ENCODE peak calls at places on chromosomes 16 and 17, in seven cellular contexts. W is prostate gland; H is fibroblast of pulmonary artery; J is GM10248; I is AG10803; O is uterus; Y is CD4-positive, alpha-beta T cell. X is an unnamed sample.

GRCh38 chr17:7144203-7144602 is 29.6 kb upstream of the ASGR2 start:
- DNase-seq in H (no peak), J (no peak), O (no peak), Y (no peak), I (no peak), W (no peak), X (no peak)

GRCh38 chr17:35087731-35088646 is 24.5 kb upstream of the RFFL start:
- DNase-seq in W (peak), J (no peak), O (peak), Y (peak), H (peak), I (peak), X (peak)

GRCh38 chr17:68441064-68441770 is 16.1 kb downstream of the WIPI1 start:
- DNase-seq in W (no peak), H (peak), Y (no peak), I (no peak), O (no peak), J (no peak), X (no peak)

GRCh38 chr17:37430051-37430591 is 23.4 kb downstream of the TADA2A start:
- DNase-seq in I (peak), W (no peak), J (peak), O (no peak), H (peak), Y (no peak), X (peak)

GRCh38 chr17:8623591-8623990 is 6.9 kb downstream of the MYH10 start:
- DNase-seq in O (no peak), I (peak), H (peak), Y (no peak), J (no peak), W (no peak), X (no peak)

GRCh38 chr17:30344283-30345088 is 10.6 kb upstream of the TMIGD1 start:
- DNase-seq in H (peak), I (peak), Y (no peak), O (no peak), J (no peak), W (peak), X (no peak)

GRCh38 chr16:11175850-11176341 is 80.1 kb downstream of the SOCS1 start:
- DNase-seq in O (no peak), J (peak), W (no peak), I (no peak), Y (no peak), H (no peak), X (no peak)

GRCh38 chr17:19716108-19717030 is at the start of gene SLC47A2:
- DNase-seq in Y (no peak), H (no peak), O (no peak), J (no peak), I (no peak), W (no peak), X (no peak)

GRCh38 chr17:50062323-50063243 is 6.7 kb downstream of the ITGA3 start:
- DNase-seq in Y (no peak), H (peak), J (no peak), W (peak), O (peak), I (peak), X (peak)

GRCh38 chr16:12020007-12020406 is 43.5 kb downstream of the SNX29 start:
- DNase-seq in Y (no peak), W (no peak), H (no peak), O (no peak), J (no peak), I (no peak), X (no peak)

GRCh38 chr17:56815711-56816110 is 18.0 kb downstream of the C17orf67 start:
- DNase-seq in I (peak), Y (no peak), H (peak), W (no peak), O (no peak), J (no peak), X (peak)

GRCh38 chr17:79831367-79832210 is 7.7 kb downstream of the CBX4 start:
- DNase-seq in Y (no peak), O (no peak), J (no peak), I (no peak), H (peak), W (peak), X (no peak)

GRCh38 chr17:50904522-50905459 is 38.6 kb upstream of the TOB1 start:
- DNase-seq in H (no peak), O (peak), J (no peak), I (peak), Y (no peak), W (peak), X (no peak)

GRCh38 chr17:4974064-4974670 is 6.5 kb upstream of the SPAG7 start:
- DNase-seq in I (no peak), O (no peak), Y (no peak), J (no peak), W (no peak), H (no peak), X (no peak)

GRCh38 chr16:19605701-19606100 is 50.2 kb downstream of the VPS35L start:
- DNase-seq in O (no peak), J (no peak), I (no peak), W (no peak), Y (no peak), H (no peak), X (no peak)

GRCh38 chr17:43085489-43085888 is 39.7 kb downstream of the BRCA1 start:
- DNase-seq in I (no peak), H (peak), J (no peak), W (no peak), O (no peak), Y (no peak), X (peak)

GRCh38 chr17:7748098-7748775 is 30.7 kb downstream of the DNAH2 start:
- DNase-seq in J (no peak), Y (no peak), I (peak), O (peak), W (no peak), H (peak), X (no peak)

GRCh38 chr16:50411034-50411433 is 42.2 kb upstream of the BRD7 start:
- DNase-seq in H (no peak), J (no peak), Y (no peak), O (no peak), I (no peak), W (no peak), X (no peak)

GRCh38 chr17:10844667-10845387 is 6.9 kb upstream of the PIRT start:
- DNase-seq in J (peak), W (peak), I (peak), H (peak), Y (peak), O (peak), X (peak)

GRCh38 chr17:78032166-78032565 is 73.7 kb downstream of the TNRC6C start:
- DNase-seq in W (no peak), I (peak), Y (no peak), H (peak), O (no peak), J (no peak), X (peak)

GRCh38 chr17:74750039-74750326 is 1.6 kb downstream of the NHERF1 start:
- DNase-seq in W (no peak), J (no peak), I (no peak), H (no peak), O (no peak), Y (no peak), X (no peak)

GRCh38 chr16:2194852-2195315 is 1.5 kb downstream of the CASKIN1 start:
- DNase-seq in Y (peak), H (peak), J (peak), I (peak), O (no peak), W (peak), X (peak)

GRCh38 chr17:44247346-44248219 is 20.4 kb downstream of the SLC4A1 start:
- DNase-seq in W (no peak), Y (no peak), J (no peak), H (no peak), I (no peak), O (peak), X (no peak)

GRCh38 chr16:87318158-87318644 is 1.0 kb upstream of the C16orf95 start:
- DNase-seq in Y (no peak), J (no peak), I (no peak), W (no peak), O (no peak), H (no peak), X (no peak)

GRCh38 chr16:72487283-72487682 is 315.3 kb upstream of the PMFBP1 start:
- DNase-seq in O (no peak), J (no peak), I (no peak), Y (no peak), W (no peak), H (no peak), X (no peak)

GRCh38 chr16:85446846-85447656 is 166.1 kb upstream of the GSE1 start:
- DNase-seq in Y (no peak), I (no peak), J (peak), H (no peak), O (no peak), W (no peak), X (no peak)

GRCh38 chr16:57834936-57835335 is 32.6 kb upstream of the KIFC3 start:
- DNase-seq in Y (no peak), I (no peak), H (no peak), J (no peak), O (no peak), W (no peak), X (no peak)

GRCh38 chr17:20771104-20771503 is 191.6 kb downstream of the CDRT15L2 start:
- DNase-seq in H (no peak), I (no peak), W (no peak), O (no peak), Y (no peak), J (no peak), X (no peak)

GRCh38 chr16:84284168-84284722 is 10.4 kb upstream of the WFDC1 start:
- DNase-seq in O (peak), Y (no peak), W (no peak), J (no peak), H (peak), I (peak), X (no peak)

GRCh38 chr16:1175566-1176279 is 22.8 kb downstream of the CACNA1H start:
- DNase-seq in J (no peak), W (no peak), O (no peak), I (no peak), H (no peak), Y (no peak), X (no peak)

GRCh38 chr16:57609541-57610401 is 18.7 kb upstream of the ADGRG1 start:
- DNase-seq in Y (peak), I (no peak), W (no peak), O (no peak), H (peak), J (peak), X (no peak)

GRCh38 chr16:65122974-65123845 is 1.3 kb upstream of the CDH11 start:
- DNase-seq in Y (no peak), J (peak), H (peak), I (peak), O (peak), W (peak), X (peak)

GRCh38 chr16:67868290-67868689 is 4.6 kb upstream of the EDC4 start:
- DNase-seq in O (no peak), W (no peak), H (no peak), J (no peak), Y (no peak), I (no peak), X (no peak)

GRCh38 chr17:73643012-73643845 is 1.0 kb downstream of the SDK2 start:
- DNase-seq in O (no peak), H (no peak), Y (no peak), J (no peak), W (peak), I (no peak), X (no peak)
- TF ChIP-seq CTCF in O (no peak), H (no peak), Y (no peak), J (peak), W (no peak), I (peak), X (no peak)

GRCh38 chr17:17994271-17994670 is 21.6 kb downstream of the DRC3 start:
- DNase-seq in W (no peak), I (no peak), O (no peak), J (no peak), Y (no peak), H (peak), X (no peak)
- TF ChIP-seq CTCF in W (no peak), I (peak), O (no peak), J (no peak), Y (no peak), H (peak), X (peak)

DNA sequence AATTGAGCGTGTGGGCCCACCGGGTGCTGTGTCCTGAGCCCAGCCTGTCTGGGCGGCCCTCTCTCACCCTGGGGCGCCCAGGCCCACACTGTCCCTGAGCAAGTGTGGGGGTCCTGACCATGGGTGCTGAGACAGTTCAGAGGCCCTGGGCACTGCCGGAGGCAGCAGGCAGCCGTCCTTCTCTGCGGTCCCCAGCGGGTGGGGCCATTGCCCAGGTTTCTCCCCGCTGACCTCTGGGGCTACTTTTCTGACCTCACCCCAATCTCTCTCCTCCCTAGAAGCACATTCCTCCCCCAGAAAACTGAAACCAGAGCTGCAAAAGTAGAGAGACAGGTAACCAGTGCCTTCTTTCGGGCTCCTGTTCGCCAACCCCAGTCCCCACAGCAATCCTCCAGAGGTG is 36.0 kb upstream of the PVALEF start:
- DNase-seq in J (no peak), H (no peak), Y (no peak), I (no peak), O (no peak), W (no peak), X (no peak)
- TF ChIP-seq CTCF in J (no peak), H (no peak), Y (no peak), I (no peak), O (no peak), W (no peak), X (no peak)

DNA sequence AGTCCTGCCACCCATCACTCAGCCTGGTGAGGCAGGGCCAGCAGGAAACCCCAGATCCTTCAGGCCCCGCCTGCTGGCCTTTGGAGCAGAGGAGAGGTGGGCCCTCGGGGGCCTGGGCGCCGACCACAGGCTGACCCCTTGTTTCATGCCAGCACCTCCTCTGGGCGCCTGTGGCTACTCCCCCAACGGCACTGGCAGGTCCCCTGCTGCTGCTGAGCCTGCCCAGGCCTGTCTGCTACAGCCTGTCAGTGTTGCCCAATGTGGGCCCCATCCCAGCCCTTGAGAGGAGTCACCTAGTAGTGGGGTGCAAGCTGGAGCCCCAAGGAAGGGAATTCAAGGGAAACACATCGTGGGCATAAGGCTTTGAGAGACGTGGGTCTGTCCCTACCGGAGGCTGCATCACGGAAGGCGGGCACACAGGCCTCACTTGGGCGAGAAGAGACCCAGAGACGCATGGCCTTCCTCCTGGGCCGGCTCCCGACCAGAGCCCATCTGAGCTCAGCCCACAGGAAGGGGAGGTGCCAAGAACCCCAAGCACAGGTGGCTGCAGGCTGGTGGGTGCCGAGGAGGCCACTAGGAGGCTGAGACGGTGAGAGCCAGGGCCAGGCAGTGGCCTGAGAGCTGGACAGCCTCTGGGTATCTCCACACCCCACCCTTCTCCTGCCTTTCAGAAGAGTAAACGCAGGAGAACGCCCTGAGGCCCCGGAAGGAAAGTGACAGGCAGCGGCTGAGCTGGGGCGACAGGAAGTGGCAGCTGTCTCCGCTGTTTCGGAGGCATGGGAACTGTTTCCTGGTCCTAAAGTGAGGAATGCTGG is 8.1 kb upstream of the FASN start:
- DNase-seq in Y (peak), W (peak), I (peak), J (peak), O (peak), H (peak), X (peak)
- TF ChIP-seq CTCF in Y (peak), W (peak), I (peak), J (peak), O (no peak), H (peak), X (peak)

GRCh38 chr17:46975287-46975686 is 3.8 kb downstream of the RPRML start:
- DNase-seq in O (no peak), W (no peak), I (no peak), J (no peak), Y (no peak), H (no peak), X (no peak)

GRCh38 chr17:46977348-46977747 is 1.7 kb downstream of the RPRML start:
- DNase-seq in Y (no peak), W (no peak), H (peak), O (no peak), I (no peak), J (no peak), X (peak)

GRCh38 chr17:46977750-46978488 is 1.1 kb downstream of the RPRML start:
- DNase-seq in J (no peak), I (no peak), O (no peak), Y (no peak), H (no peak), W (no peak), X (no peak)

GRCh38 chr17:46978489-46979022 is 497 bp downstream of the RPRML start:
- DNase-seq in J (no peak), H (no peak), W (no peak), O (no peak), Y (no peak), I (no peak), X (no peak)

DNA sequence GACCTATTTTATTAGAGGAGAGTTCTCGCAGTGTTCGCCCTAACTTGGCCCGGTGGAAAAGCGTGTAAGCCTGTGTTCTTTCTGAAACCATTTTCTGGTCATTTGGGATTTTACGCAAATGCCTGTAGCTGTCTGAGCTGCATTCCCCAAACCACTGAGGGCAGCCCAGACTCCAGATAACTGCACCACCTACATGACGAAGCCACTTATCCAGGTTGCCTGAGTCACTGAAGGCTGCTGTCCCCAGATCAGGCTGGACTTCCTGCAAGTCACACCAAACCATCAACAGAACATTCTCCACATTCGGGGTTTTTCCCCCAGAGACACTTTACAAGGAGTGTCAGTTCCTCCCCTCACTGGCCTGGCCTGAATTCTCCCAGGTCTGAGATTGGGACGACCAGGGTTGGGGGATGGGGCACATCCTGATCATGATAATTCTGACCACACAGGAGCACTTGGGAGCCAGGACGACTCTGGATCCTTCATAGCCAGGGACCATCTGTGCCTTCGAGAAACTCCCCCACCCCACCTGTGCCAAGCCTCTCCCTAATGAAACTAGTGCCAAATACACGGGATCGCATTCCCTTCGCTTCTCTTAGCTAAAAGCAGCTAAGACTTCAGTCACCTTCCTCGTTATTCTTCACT is 2.3 kb downstream of the RPRML start:
- DNase-seq in H (no peak), I (no peak), W (no peak), Y (no peak), J (no peak), O (no peak), X (no peak)
- TF ChIP-seq CTCF in H (no peak), I (no peak), W (no peak), Y (no peak), J (no peak), O (no peak), X (no peak)

GRCh38 chr17:81906476-81907218 is 4.6 kb downstream of the PCYT2 start:
- DNase-seq in J (no peak), W (no peak), O (peak), Y (no peak), I (no peak), H (no peak), X (no peak)
- TF ChIP-seq CTCF in J (no peak), W (no peak), O (no peak), Y (no peak), I (no peak), H (no peak), X (peak)

GRCh38 chr17:39868554-39868942 is 546 bp downstream of the ZPBP2 start:
- DNase-seq in Y (no peak), O (no peak), J (no peak), I (no peak), H (no peak), W (no peak), X (no peak)

GRCh38 chr17:39867084-39867890 is 715 bp upstream of the ZPBP2 start:
- DNase-seq in H (no peak), Y (peak), O (no peak), W (no peak), J (peak), I (no peak), X (no peak)

GRCh38 chr17:39870776-39871175 is 2.8 kb downstream of the ZPBP2 start:
- DNase-seq in J (no peak), O (no peak), H (no peak), I (no peak), Y (no peak), W (no peak), X (no peak)

GRCh38 chr17:39867891-39868553 is at the start of gene ZPBP2:
- DNase-seq in Y (no peak), J (peak), W (no peak), H (no peak), O (no peak), I (no peak), X (no peak)

DNA sequence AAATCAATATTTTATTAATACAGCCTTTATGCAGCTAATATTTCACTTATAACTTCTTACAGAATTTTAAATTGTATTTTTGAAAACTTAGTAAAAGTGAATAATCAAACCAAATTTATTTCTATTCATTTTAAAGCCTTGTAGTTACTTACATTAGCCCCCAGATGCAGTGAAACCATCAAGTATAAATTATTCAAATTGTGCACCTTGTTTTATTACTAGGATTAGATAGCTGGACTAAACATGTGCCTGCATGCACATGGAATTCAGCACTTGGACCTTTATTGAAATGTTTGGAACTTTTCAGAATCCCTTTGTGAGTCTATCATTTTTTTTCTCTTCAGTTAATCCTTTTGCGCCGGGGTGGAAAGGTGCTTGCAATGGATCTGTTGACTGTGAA is 4.7 kb downstream of the ZPBP2 start:
- DNase-seq in O (no peak), H (peak), W (no peak), J (no peak), Y (no peak), I (peak), X (peak)
- TF ChIP-seq CTCF in O (no peak), H (peak), W (no peak), J (peak), Y (peak), I (peak), X (peak)

X was measured in HFFc6.